ENCODE peak calls at places on chromosome X, in five cellular contexts. I, C, Y, J and E are unnamed samples.

GRCh38 chrX:149877636-149878035 is 3.3 kb upstream of the MAGEA8 start:
- DNase-seq in I (no peak), C (no peak), J (no peak), Y (no peak), E (no peak)

GRCh38 chrX:22276781-22277180 is 4.1 kb downstream of the CBLL2 start:
- DNase-seq in C (no peak), J (no peak), I (no peak), Y (no peak), E (no peak)

GRCh38 chrX:123084797-123085196 is 99.3 kb upstream of the GRIA3 start:
- DNase-seq in Y (no peak), I (no peak), J (no peak), C (no peak), E (no peak)

GRCh38 chrX:129347291-129347690 is 176.0 kb downstream of the SMARCA1 start:
- DNase-seq in Y (no peak), J (no peak), I (no peak), C (no peak), E (no peak)

GRCh38 chrX:50814701-50815476 is 895 bp upstream of the SHROOM4 start:
- DNase-seq in Y (no peak), J (no peak), I (no peak), C (no peak), E (no peak)

GRCh38 chrX:9072281-9072680 is 38.4 kb upstream of the FAM9B start:
- DNase-seq in I (no peak), Y (no peak), C (no peak), J (no peak), E (no peak)

GRCh38 chrX:48972214-48973164 is 845 bp upstream of the KCND1 start:
- DNase-seq in Y (peak; percentile 13), I (no peak), C (peak; percentile 47), J (no peak), E (no peak)

GRCh38 chrX:23434356-23434884 is 99.8 kb downstream of the PTCHD1 start:
- DNase-seq in J (no peak), C (peak; percentile 58), I (peak; percentile 82), Y (peak; percentile 63), E (no peak)

GRCh38 chrX:40098264-40099045 is 697 bp upstream of the BCOR start:
- DNase-seq in Y (peak; percentile 23), I (no peak), C (peak; percentile 61), J (no peak), E (peak; percentile 49)

GRCh38 chrX:129577473-129577872 is 37.4 kb downstream of the OCRL start:
- DNase-seq in Y (no peak), J (peak; percentile 42), C (no peak), I (no peak), E (no peak)

GRCh38 chrX:124347242-124347641 is 879 bp downstream of the SH2D1A start:
- DNase-seq in I (no peak), Y (no peak), C (no peak), J (no peak), E (no peak)

GRCh38 chrX:122113376-122113775 is 1066.0 kb downstream of the GLUD2 start:
- DNase-seq in I (no peak), J (no peak), Y (no peak), C (no peak), E (no peak)

GRCh38 chrX:39627257-39627656 is 470.5 kb downstream of the BCOR start:
- DNase-seq in J (no peak), Y (no peak), I (no peak), C (no peak), E (no peak)

GRCh38 chrX:24153175-24153795 is 3.8 kb downstream of the ZFX start:
- DNase-seq in Y (no peak), I (no peak), J (no peak), C (no peak), E (no peak)

GRCh38 chrX:30504309-30504708 is 73.3 kb downstream of the TASL start:
- DNase-seq in C (no peak), J (no peak), I (no peak), Y (no peak), E (no peak)

GRCh38 chrX:118677318-118677717 is 50.1 kb upstream of the IL13RA1 start:
- DNase-seq in C (no peak), Y (no peak), I (no peak), J (no peak), E (no peak)

GRCh38 chrX:103756736-103757135 is 19.9 kb upstream of the PLP1 start:
- DNase-seq in J (no peak), Y (no peak), I (no peak), C (no peak), E (no peak)

GRCh38 chrX:54807524-54808108 is at the start of gene MAGED2:
- DNase-seq in Y (peak; percentile 27), I (no peak), C (peak; percentile 29), J (no peak), E (peak; percentile 41)

GRCh38 chrX:119512145-119512800 is 44.0 kb downstream of the SLC25A5 start:
- DNase-seq in C (peak; percentile 72), Y (peak; percentile 54), I (peak; percentile 62), J (peak; percentile 18), E (no peak)

GRCh38 chrX:84362184-84362838 is 139.9 kb downstream of the HDX start:
- DNase-seq in I (no peak), Y (no peak), C (no peak), J (no peak), E (no peak)

DNA sequence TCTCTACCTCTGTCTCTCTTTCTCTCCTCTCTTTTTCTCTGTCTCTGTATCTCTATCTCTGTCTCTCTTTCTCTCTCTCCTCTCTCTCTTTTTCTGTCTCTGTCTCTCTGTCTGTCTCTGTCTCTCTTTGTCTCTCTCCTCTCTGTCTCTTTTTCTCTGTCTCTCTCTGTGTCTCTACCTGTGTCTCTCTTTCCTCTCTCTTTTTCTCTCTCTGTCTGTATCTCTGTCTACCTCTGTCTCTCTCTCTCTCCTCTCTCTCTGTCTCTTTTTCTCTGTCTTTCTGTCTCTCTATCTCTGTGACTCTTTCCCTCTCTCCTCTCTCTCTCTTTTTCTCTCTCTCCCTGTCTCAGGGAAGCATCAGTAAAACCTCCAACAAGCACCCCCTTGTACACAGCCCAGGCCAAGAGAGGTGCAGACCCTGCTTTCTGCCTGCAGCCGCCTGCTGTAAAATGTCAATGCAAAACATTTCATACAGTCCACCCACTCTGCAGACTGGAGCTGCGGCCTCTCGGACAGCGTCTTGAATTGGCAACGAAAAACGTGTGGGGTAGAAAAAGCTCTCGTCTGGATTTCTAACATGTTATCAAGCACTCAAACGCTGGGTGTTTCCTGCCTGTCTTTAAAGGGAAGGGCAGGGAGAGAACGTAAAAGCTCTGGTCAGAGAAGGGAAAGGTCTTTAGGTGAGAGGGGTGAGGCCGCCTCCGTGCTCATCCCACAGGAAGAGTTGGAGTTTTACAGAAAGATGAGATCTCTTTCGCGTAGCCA is 3.7 kb upstream of the SHOX start:
- DNase-seq in C (no peak), Y (no peak), I (no peak), J (no peak), E (no peak)
- H3K27me3 ChIP-seq in C (peaks cover 14% of the 10 kb centered on the region), Y (peaks cover 11% of the 10 kb centered on the region), I (no peaks in the 10 kb centered on the region), J (no peaks in the 10 kb centered on the region), E (peaks cover 44% of the 10 kb centered on the region)

GRCh38 chrX:17987783-17988182 is 126.7 kb upstream of the RAI2 start:
- DNase-seq in J (no peak), I (no peak), Y (no peak), C (no peak), E (no peak)

GRCh38 chrX:17986440-17986839 is 125.3 kb upstream of the RAI2 start:
- DNase-seq in J (no peak), C (no peak), Y (no peak), I (no peak), E (no peak)

GRCh38 chrX:17986977-17987376 is 125.9 kb upstream of the RAI2 start:
- DNase-seq in C (no peak), J (no peak), I (no peak), Y (no peak), E (no peak)

GRCh38 chrX:17984415-17984814 is 123.3 kb upstream of the RAI2 start:
- DNase-seq in C (no peak), I (no peak), Y (no peak), J (no peak), E (no peak)

GRCh38 chrX:17983389-17983788 is 122.3 kb upstream of the RAI2 start:
- DNase-seq in J (no peak), C (no peak), I (no peak), Y (no peak), E (no peak)
- H3K27ac ChIP-seq in J (no peak overlapping the region), C (no peak overlapping the region), I (no peak overlapping the region), Y (no peak overlapping the region), E (no peak overlapping the region)

DNA sequence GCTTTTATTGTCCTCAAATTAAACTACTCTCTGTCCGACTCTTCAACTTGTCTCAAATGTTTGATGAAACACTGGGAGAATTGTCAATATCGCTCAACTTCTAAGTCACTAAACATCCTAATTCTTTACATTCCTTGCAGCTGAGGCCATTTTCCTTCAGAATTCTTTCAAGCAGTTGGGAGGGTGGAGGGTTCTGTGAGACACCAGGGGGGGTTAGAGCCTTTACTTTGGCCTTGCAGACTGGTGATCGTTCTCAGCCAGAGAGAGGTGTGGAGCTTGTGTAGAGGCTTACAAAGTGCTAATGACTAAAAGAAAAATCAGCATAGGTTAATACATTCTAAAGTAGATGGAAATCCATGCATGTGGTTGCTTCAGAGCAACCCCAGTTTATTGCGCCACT is 21.3 kb upstream of the SOX3 start:
- DNase-seq in C (no peak), I (no peak), Y (no peak), J (no peak), E (no peak)
- TF ChIP-seq CTCF in C (no peak), I (no peak), Y (no peak), J (no peak), E (no peak)

GRCh38 chrX:3806630-3807029 is 93.2 kb upstream of the PRKX start:
- DNase-seq in J (no peak), I (no peak), C (no peak), Y (no peak), E (no peak)
- H3K27me3 ChIP-seq in J (peaks cover 4% of the 10 kb centered on the region), I (peaks cover 5% of the 10 kb centered on the region), C (peaks cover 19% of the 10 kb centered on the region), Y (no peaks in the 10 kb centered on the region), E (peaks cover 5% of the 10 kb centered on the region)

GRCh38 chrX:37686979-37687378 is 1.4 kb downstream of the XK start:
- DNase-seq in J (no peak), C (no peak), I (no peak), Y (no peak), E (no peak)

GRCh38 chrX:37684426-37684825 is 1.2 kb upstream of the XK start:
- DNase-seq in C (peak; percentile 36), Y (no peak), I (no peak), J (no peak), E (no peak)

GRCh38 chrX:37685452-37686347 is at the start of gene XK:
- DNase-seq in I (no peak), Y (peak; percentile 5), J (no peak), C (peak; percentile 75), E (peak; percentile 13)

GRCh38 chrX:37684918-37685317 is 673 bp upstream of the XK start:
- DNase-seq in I (no peak), Y (no peak), C (no peak), J (no peak), E (no peak)

GRCh38 chrX:37686348-37686736 is 751 bp downstream of the XK start:
- DNase-seq in Y (no peak), J (no peak), I (no peak), C (no peak), E (no peak)
- H3K27ac ChIP-seq in Y (peak overlapping the region; percentile 72), J (no peak overlapping the region), I (peak overlapping the region; percentile 87), C (peak overlapping the region; percentile 74), E (no peak overlapping the region)

GRCh38 chrX:25726539-25726938 is 411.6 kb upstream of the MAGEB18 start:
- DNase-seq in Y (no peak), C (peak; percentile 43), J (no peak), I (no peak), E (no peak)

GRCh38 chrX:25717122-25717521 is 421.0 kb upstream of the MAGEB18 start:
- DNase-seq in C (no peak), Y (no peak), J (no peak), I (no peak), E (no peak)

GRCh38 chrX:25721564-25721963 is 416.6 kb upstream of the MAGEB18 start:
- DNase-seq in I (no peak), C (no peak), J (no peak), Y (no peak), E (no peak)
- TF ChIP-seq CTCF in I (peak; percentile 47), C (no peak), J (peak; percentile 44), Y (peak; percentile 39), E (no peak)